ENCODE peak calls at places on chromosome 18, in seven cellular contexts. Z is Daoy, C is right atrium auricular region, H is mesenteric fat pad, Q is NB4, G is SK-N-SH, U is BE2C. M is an unnamed sample.

GRCh38 chr18:32280188-32280783 is 90.4 kb downstream of the MEP1B start:
- DNase-seq in H (no peak), G (no peak), U (no peak), Q (no peak), Z (no peak), C (no peak), M (no peak)

GRCh38 chr18:54444309-54444914 is 86.7 kb downstream of the C18orf54 start:
- DNase-seq in Z (peak; percentile 29), H (no peak), G (peak; percentile 39), C (no peak), Q (peak; percentile 55), U (peak; percentile 26), M (peak; percentile 55)

GRCh38 chr18:4335386-4335785 is 119.7 kb downstream of the DLGAP1 start:
- DNase-seq in Z (no peak), H (no peak), C (no peak), U (no peak), G (no peak), Q (no peak), M (no peak)

GRCh38 chr18:44805643-44806042 is 125.0 kb downstream of the SETBP1 start:
- DNase-seq in C (no peak), Q (no peak), U (no peak), H (no peak), Z (no peak), G (no peak), M (no peak)

GRCh38 chr18:76805221-76805620 is 17.1 kb upstream of the ZNF236 start:
- DNase-seq in Z (peak; percentile 29), U (no peak), Q (peak; percentile 36), G (no peak), C (no peak), H (peak; percentile 53), M (no peak)

GRCh38 chr18:42045346-42045745 is 90.3 kb downstream of the PIK3C3 start:
- DNase-seq in H (no peak), Z (no peak), U (no peak), Q (no peak), G (no peak), C (no peak), M (no peak)

GRCh38 chr18:38539373-38539772 is 973.8 kb upstream of the CELF4 start:
- DNase-seq in H (no peak), U (no peak), G (no peak), Q (no peak), C (no peak), Z (no peak), M (no peak)

GRCh38 chr18:23225518-23225917 is 90.2 kb downstream of the CABLES1 start:
- DNase-seq in C (no peak), Z (peak; percentile 56), Q (no peak), H (no peak), G (no peak), U (no peak), M (no peak)

GRCh38 chr18:13726972-13727331 is 479 bp downstream of the RNMT start:
- DNase-seq in Z (peak; percentile 30), H (no peak), U (no peak), Q (no peak), C (peak; percentile 72), G (no peak), M (peak; percentile 52)

GRCh38 chr18:10062292-10062940 is 148.6 kb downstream of the VAPA start:
- DNase-seq in G (peak; percentile 56), Z (no peak), C (no peak), H (no peak), U (no peak), Q (no peak), M (no peak)

GRCh38 chr18:12606592-12607315 is 51.2 kb downstream of the SPIRE1 start:
- DNase-seq in H (no peak), G (no peak), Z (peak; percentile 29), Q (peak; percentile 52), U (no peak), C (no peak), M (no peak)

GRCh38 chr18:33627114-33627513 is 49.1 kb downstream of the ASXL3 start:
- DNase-seq in C (no peak), Z (no peak), U (no peak), Q (no peak), H (no peak), G (no peak), M (no peak)

GRCh38 chr18:61503688-61504087 is 170.5 kb downstream of the CDH20 start:
- DNase-seq in G (no peak), U (no peak), Q (no peak), Z (no peak), H (no peak), C (no peak), M (no peak)

GRCh38 chr18:29962579-29962978 is 1080.0 kb downstream of the DSC3 start:
- DNase-seq in Z (peak; percentile 4), G (no peak), Q (no peak), U (no peak), H (no peak), C (no peak), M (no peak)

GRCh38 chr18:21303445-21303844 is 61.4 kb downstream of the GREB1L start:
- DNase-seq in G (no peak), Z (no peak), H (no peak), Q (no peak), U (no peak), C (no peak), M (no peak)

GRCh38 chr18:75276813-75277628 is 66.4 kb downstream of the TSHZ1 start:
- DNase-seq in Q (no peak), Z (peak; percentile 35), G (no peak), C (no peak), H (no peak), U (no peak), M (no peak)

GRCh38 chr18:69757733-69758132 is 189.9 kb downstream of the CD226 start:
- DNase-seq in Q (no peak), C (no peak), G (no peak), H (no peak), Z (peak; percentile 2), U (no peak), M (no peak)

GRCh38 chr18:71398530-71398929 is 1109.7 kb downstream of the SOCS6 start:
- DNase-seq in G (peak; percentile 2), Q (peak; percentile 40), H (no peak), U (peak; percentile 45), Z (no peak), C (no peak), M (no peak)

GRCh38 chr18:49898421-49898820 is 85.1 kb upstream of the ACAA2 start:
- DNase-seq in U (no peak), Z (peak; percentile 62), C (no peak), H (no peak), Q (peak; percentile 80), G (no peak), M (no peak)

GRCh38 chr18:45168883-45169585 is 446.2 kb upstream of the SLC14A2 start:
- DNase-seq in Q (peak; percentile 2), U (no peak), C (no peak), G (no peak), Z (peak; percentile 48), H (no peak), M (no peak)

GRCh38 chr18:23134780-23135678 is at the start of gene CABLES1:
- DNase-seq in G (peak; percentile 85), U (peak; percentile 61), Q (peak; percentile 73), C (peak; percentile 80), H (no peak), Z (peak; percentile 70), M (peak; percentile 58)

GRCh38 chr18:60053747-60054304 is 154.0 kb downstream of the PMAIP1 start:
- DNase-seq in Z (peak; percentile 95), G (no peak), U (peak; percentile 33), Q (peak; percentile 59), H (no peak), C (no peak), M (no peak)

GRCh38 chr18:11672846-11673454 is 16.1 kb upstream of the GNAL start:
- DNase-seq in Z (no peak), H (peak; percentile 76), G (no peak), U (no peak), Q (no peak), C (no peak), M (no peak)